ENCODE peak calls at places on chromosomes 16 and 17, in five cellular contexts. R is heart right ventricle, K is fibroblast of lung, N is choroid plexus epithelial cell, P is IMR-90. Q is an unnamed sample.
A peak's percentile ranks its signal among the peaks of the same experiment; 100 is the strongest.

GRCh38 chr17:42340691-42341127 is 47.5 kb downstream of the STAT3 start:
- DNase-seq in R (no peak), K (no peak), N (no peak), P (no peak), Q (no peak)

GRCh38 chr17:58020401-58020800 is 13.4 kb upstream of the SRSF1 start:
- DNase-seq in R (no peak), K (no peak), N (no peak), P (no peak), Q (no peak)

GRCh38 chr17:47696717-47697642 is 3.0 kb downstream of the TBKBP1 start:
- DNase-seq in R (no peak), K (no peak), N (no peak), P (no peak), Q (no peak)

GRCh38 chr17:10857976-10858375 is 20.1 kb upstream of the PIRT start:
- DNase-seq in R (no peak), K (no peak), N (no peak), P (no peak), Q (no peak)

GRCh38 chr16:70610273-70611223 is 35.8 kb upstream of the IL34 start:
- DNase-seq in R (peak; percentile 57), K (no peak), N (no peak), P (no peak), Q (no peak)

GRCh38 chr17:36937961-36938565 is 788 bp downstream of the LHX1 start:
- DNase-seq in R (no peak), K (peak; percentile 41), N (peak; percentile 48), P (peak; percentile 25), Q (peak; percentile 45)

GRCh38 chr16:66472961-66473610 is 46.0 kb downstream of the BEAN1 start:
- DNase-seq in R (no peak), K (no peak), N (no peak), P (no peak), Q (no peak)

GRCh38 chr17:33725675-33726271 is 432.7 kb upstream of the ASIC2 start:
- DNase-seq in R (peak; percentile 10), K (peak; percentile 1), N (peak; percentile 25), P (peak; percentile 17), Q (peak; percentile 34)

GRCh38 chr17:29068828-29069227 is 25.9 kb downstream of the PIPOX start:
- DNase-seq in R (no peak), K (no peak), N (no peak), P (no peak), Q (no peak)

GRCh38 chr17:12959441-12959840 is 58.4 kb downstream of the ELAC2 start:
- DNase-seq in R (no peak), K (peak; percentile 79), N (peak; percentile 34), P (peak; percentile 69), Q (peak; percentile 23)

GRCh38 chr17:38403491-38403890 is 24.8 kb upstream of the ARHGAP23 start:
- DNase-seq in R (no peak), K (peak; percentile 27), N (peak; percentile 43), P (peak; percentile 20), Q (peak; percentile 28)

GRCh38 chr16:2388875-2389433 is 40.3 kb upstream of the CCNF start:
- DNase-seq in R (no peak), K (peak; percentile 84), N (peak; percentile 50), P (peak; percentile 82), Q (peak; percentile 27)

GRCh38 chr17:62653002-62653830 is 25.7 kb downstream of the MRC2 start:
- DNase-seq in R (peak; percentile 70), K (peak; percentile 57), N (peak; percentile 53), P (peak; percentile 31), Q (peak; percentile 49)

GRCh38 chr17:51056813-51057510 is 63.7 kb downstream of the SPAG9 start:
- DNase-seq in R (peak; percentile 51), K (peak; percentile 99), N (peak; percentile 93), P (peak; percentile 93), Q (peak; percentile 90)

GRCh38 chr16:64437706-64438329 is 684.0 kb downstream of the CDH11 start:
- DNase-seq in R (peak; percentile 23), K (no peak), N (no peak), P (no peak), Q (no peak)

GRCh38 chr17:14748036-14748715 is 447.3 kb downstream of the HS3ST3B1 start:
- DNase-seq in R (no peak), K (no peak), N (no peak), P (no peak), Q (no peak)

GRCh38 chr16:31351246-31351936 is 3.6 kb upstream of the ITGAX start:
- DNase-seq in R (no peak), K (no peak), N (no peak), P (no peak), Q (no peak)

GRCh38 chr17:48330877-48331276 is 99.1 kb downstream of the SKAP1 start:
- DNase-seq in R (no peak), K (no peak), N (no peak), P (no peak), Q (no peak)

GRCh38 chr17:73099504-73099903 is 7.0 kb upstream of the SLC39A11 start:
- DNase-seq in R (no peak), K (no peak), N (peak; percentile 26), P (no peak), Q (no peak)

GRCh38 chr16:88809068-88809675 is 2.6 kb downstream of the APRT start:
- DNase-seq in R (no peak), K (no peak), N (no peak), P (no peak), Q (no peak)

GRCh38 chr17:6070895-6071511 is 824 bp downstream of the WSCD1 start:
- DNase-seq in R (peak; percentile 29), K (no peak), N (peak; percentile 21), P (no peak), Q (no peak)

GRCh38 chr16:29678691-29679267 is at the start of gene QPRT:
- DNase-seq in R (peak; percentile 54), K (peak; percentile 37), N (peak; percentile 79), P (peak; percentile 22), Q (peak; percentile 57)

GRCh38 chr16:49620158-49620867 is 235.6 kb downstream of the ZNF423 start:
- DNase-seq in R (peak; percentile 74), K (peak; percentile 76), N (peak; percentile 70), P (peak; percentile 53), Q (peak; percentile 78)

GRCh38 chr17:67672592-67672991 is 45.1 kb upstream of the NOL11 start:
- DNase-seq in R (no peak), K (no peak), N (no peak), P (no peak), Q (no peak)

GRCh38 chr17:40533896-40534295 is 31.4 kb downstream of the CCR7 start:
- DNase-seq in R (no peak), K (no peak), N (no peak), P (no peak), Q (no peak)

GRCh38 chr16:75758215-75758614 is 31.9 kb upstream of the CPHXL start:
- DNase-seq in R (no peak), K (peak; percentile 82), N (peak; percentile 42), P (peak; percentile 19), Q (peak; percentile 8)

GRCh38 chr16:82061861-82062525 is 26.9 kb downstream of the HSD17B2 start:
- DNase-seq in R (no peak), K (peak; percentile 43), N (peak; percentile 68), P (peak; percentile 22), Q (peak; percentile 37)

GRCh38 chr17:2901582-2901981 is 105.3 kb downstream of the RAP1GAP2 start:
- DNase-seq in R (peak; percentile 35), K (no peak), N (no peak), P (no peak), Q (no peak)

GRCh38 chr16:70646260-70647241 is at the start of gene IL34:
- DNase-seq in R (no peak), K (peak; percentile 30), N (peak; percentile 80), P (no peak), Q (peak; percentile 37)

GRCh38 chr17:27762527-27763305 is 37.6 kb downstream of the NOS2 start:
- DNase-seq in R (no peak), K (peak; percentile 29), N (peak; percentile 52), P (peak; percentile 37), Q (peak; percentile 57)

GRCh38 chr17:55237826-55238196 is 26.9 kb upstream of the HLF start:
- DNase-seq in R (no peak), K (no peak), N (no peak), P (no peak), Q (no peak)

GRCh38 chr17:66952031-66952524 is 12.4 kb upstream of the CACNG4 start:
- DNase-seq in R (no peak), K (peak; percentile 94), N (peak; percentile 92), P (peak; percentile 97), Q (peak; percentile 87)

GRCh38 chr17:59154335-59154720 is 658 bp downstream of the SKA2 start:
- DNase-seq in R (peak; percentile 45), K (peak; percentile 51), N (peak; percentile 56), P (peak; percentile 39), Q (peak; percentile 49)

GRCh38 chr17:63820963-63821561 is 6.2 kb upstream of the PSMC5 start:
- DNase-seq in R (no peak), K (no peak), N (no peak), P (no peak), Q (no peak)
- TF ChIP-seq CTCF in R (no peak), K (no peak), N (no peak), P (no peak), Q (no peak)

GRCh38 chr16:35210681-35211433 is 1751.4 kb downstream of the TP53TG3F start:
- DNase-seq in R (no peak), K (no peak), N (no peak), P (no peak), Q (no peak)

GRCh38 chr16:35203636-35204035 is 1744.2 kb downstream of the TP53TG3F start:
- DNase-seq in R (no peak), K (no peak), N (no peak), P (no peak), Q (no peak)

GRCh38 chr16:35207059-35207999 is 1747.9 kb downstream of the TP53TG3F start:
- DNase-seq in R (peak; percentile 11), K (no peak), N (no peak), P (no peak), Q (no peak)

GRCh38 chr16:35208001-35208935 is 1748.9 kb downstream of the TP53TG3F start:
- DNase-seq in R (no peak), K (no peak), N (no peak), P (no peak), Q (no peak)
- H3K4me3 ChIP-seq in R (no peak overlapping the region), K (no peak overlapping the region), N (no peak overlapping the region), P (no peak overlapping the region), Q (no peak overlapping the region)

GRCh38 chr16:90057738-90058173 is 19.4 kb downstream of the PRDM7 start:
- DNase-seq in R (no peak), K (peak; percentile 72), N (peak; percentile 89), P (peak; percentile 90), Q (peak; percentile 81)

GRCh38 chr16:90061437-90061836 is 15.7 kb downstream of the PRDM7 start:
- DNase-seq in R (no peak), K (no peak), N (no peak), P (peak; percentile 40), Q (no peak)
- TF ChIP-seq CTCF in R (no peak), K (no peak), N (no peak), P (no peak), Q (no peak)

DNA sequence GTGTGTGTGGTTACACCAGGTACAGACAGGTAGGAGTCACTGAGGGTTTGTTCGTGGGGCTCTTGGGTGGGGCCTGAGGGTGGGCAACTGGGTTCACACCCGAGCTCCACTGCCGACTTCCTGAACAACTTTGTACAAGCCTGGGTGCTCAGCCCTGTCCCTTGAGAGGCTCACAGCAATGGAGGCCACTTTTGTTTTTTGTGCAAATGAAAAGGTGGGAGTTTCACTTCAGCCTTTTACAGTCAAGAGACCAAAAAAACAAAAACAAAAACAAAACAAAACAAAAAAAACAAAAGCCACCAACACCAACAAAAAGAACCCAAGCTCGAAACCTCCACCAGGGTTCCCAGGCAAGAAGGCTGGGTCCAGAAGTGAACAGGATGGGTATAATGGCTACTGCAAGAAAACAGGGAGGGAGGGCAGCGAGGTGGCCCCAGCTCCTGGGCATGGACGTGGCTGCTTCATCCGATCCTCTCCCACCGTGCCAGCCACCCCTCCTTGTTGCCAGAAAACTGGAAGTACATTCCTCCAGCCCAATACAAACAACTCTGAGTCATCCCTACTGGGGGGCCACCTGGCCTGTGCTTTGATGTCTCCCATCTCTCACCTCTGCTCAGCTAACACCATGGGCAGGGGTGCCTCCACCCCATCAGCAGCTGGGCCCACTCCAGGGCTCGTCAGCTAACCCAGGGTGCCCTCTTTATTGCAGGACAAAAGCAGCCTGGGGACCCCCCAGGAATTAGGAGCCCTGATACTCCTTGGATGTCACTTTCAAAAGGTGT is 2.1 kb downstream of the RHBDF2 start:
- DNase-seq in R (no peak), K (no peak), N (no peak), P (no peak), Q (no peak)
- H3K4me3 ChIP-seq in R (peak overlapping the region; percentile 77), K (no peak overlapping the region), N (peak overlapping the region; percentile 11), P (no peak overlapping the region), Q (peak overlapping the region; percentile 14)

Q was measured in fibroblast of pulmonary artery.